ENCODE peak calls at places on chromosomes 11 and 22, in four cellular contexts. One of them, this sample, is unnamed.

GRCh38 chr22:39941661-39942060 is 18.5 kb upstream of the TMA7B start:
- DNase-seq in MCF 10A: no peak
- DNase-seq in pancreas: no peak
- DNase-seq in esophagus muscularis mucosa: no peak
- DNase-seq in this sample: no peak

GRCh38 chr11:107224836-107225235 is 206.6 kb upstream of the GUCY1A2 start:
- DNase-seq in pancreas: no peak
- DNase-seq in MCF 10A: no peak
- DNase-seq in esophagus muscularis mucosa: no peak
- DNase-seq in this sample: peak

GRCh38 chr11:74702383-74703007 is 28.7 kb downstream of the CHRDL2 start:
- DNase-seq in esophagus muscularis mucosa: no peak
- DNase-seq in pancreas: peak
- DNase-seq in MCF 10A: peak
- DNase-seq in this sample: peak

GRCh38 chr22:37566329-37566837 is 6.1 kb downstream of the CDC42EP1 start:
- DNase-seq in pancreas: no peak
- DNase-seq in MCF 10A: no peak
- DNase-seq in esophagus muscularis mucosa: no peak
- DNase-seq in this sample: no peak

GRCh38 chr11:87473174-87473573 is 435.4 kb downstream of the TMEM135 start:
- DNase-seq in esophagus muscularis mucosa: peak
- DNase-seq in MCF 10A: peak
- DNase-seq in pancreas: no peak
- DNase-seq in this sample: no peak

GRCh38 chr11:131423715-131424114 is 53.3 kb downstream of the NTM start:
- DNase-seq in esophagus muscularis mucosa: no peak
- DNase-seq in pancreas: no peak
- DNase-seq in MCF 10A: no peak
- DNase-seq in this sample: no peak

GRCh38 chr11:111378773-111379499 is at the start of gene POU2AF1:
- DNase-seq in MCF 10A: peak
- DNase-seq in esophagus muscularis mucosa: no peak
- DNase-seq in pancreas: no peak
- DNase-seq in this sample: no peak

GRCh38 chr22:23533328-23533762 is 46.7 kb downstream of the IGLL1 start:
- DNase-seq in MCF 10A: peak
- DNase-seq in pancreas: no peak
- DNase-seq in esophagus muscularis mucosa: no peak
- DNase-seq in this sample: no peak

GRCh38 chr11:134386945-134387344 is 25.1 kb downstream of the B3GAT1 start:
- DNase-seq in pancreas: no peak
- DNase-seq in MCF 10A: no peak
- DNase-seq in esophagus muscularis mucosa: no peak
- DNase-seq in this sample: no peak

GRCh38 chr11:19200410-19201201 is 1.2 kb downstream of the CSRP3 start:
- DNase-seq in MCF 10A: peak
- DNase-seq in esophagus muscularis mucosa: no peak
- DNase-seq in pancreas: no peak
- DNase-seq in this sample: no peak

GRCh38 chr11:86958259-86958658 is 3.1 kb upstream of the FZD4 start:
- DNase-seq in esophagus muscularis mucosa: no peak
- DNase-seq in pancreas: no peak
- DNase-seq in MCF 10A: no peak
- DNase-seq in this sample: no peak

GRCh38 chr11:35554491-35555237 is 29.2 kb upstream of the PAMR1 start:
- DNase-seq in esophagus muscularis mucosa: peak
- DNase-seq in pancreas: no peak
- DNase-seq in MCF 10A: no peak
- DNase-seq in this sample: no peak
- TF ChIP-seq CTCF in esophagus muscularis mucosa: no peak
- TF ChIP-seq CTCF in pancreas: no peak
- TF ChIP-seq CTCF in MCF 10A: no peak
- TF ChIP-seq CTCF in this sample: no peak

GRCh38 chr11:76551400-76551799 is 106.6 kb downstream of the EMSY start:
- DNase-seq in esophagus muscularis mucosa: no peak
- DNase-seq in pancreas: no peak
- DNase-seq in MCF 10A: peak
- DNase-seq in this sample: no peak
- TF ChIP-seq CTCF in esophagus muscularis mucosa: no peak
- TF ChIP-seq CTCF in pancreas: no peak
- TF ChIP-seq CTCF in MCF 10A: peak
- TF ChIP-seq CTCF in this sample: peak

GRCh38 chr11:88655163-88655562 is 317.6 kb upstream of the CTSC start:
- DNase-seq in MCF 10A: no peak
- DNase-seq in esophagus muscularis mucosa: no peak
- DNase-seq in pancreas: no peak
- DNase-seq in this sample: no peak
- TF ChIP-seq CTCF in MCF 10A: no peak
- TF ChIP-seq CTCF in esophagus muscularis mucosa: no peak
- TF ChIP-seq CTCF in pancreas: no peak
- TF ChIP-seq CTCF in this sample: no peak

DNA sequence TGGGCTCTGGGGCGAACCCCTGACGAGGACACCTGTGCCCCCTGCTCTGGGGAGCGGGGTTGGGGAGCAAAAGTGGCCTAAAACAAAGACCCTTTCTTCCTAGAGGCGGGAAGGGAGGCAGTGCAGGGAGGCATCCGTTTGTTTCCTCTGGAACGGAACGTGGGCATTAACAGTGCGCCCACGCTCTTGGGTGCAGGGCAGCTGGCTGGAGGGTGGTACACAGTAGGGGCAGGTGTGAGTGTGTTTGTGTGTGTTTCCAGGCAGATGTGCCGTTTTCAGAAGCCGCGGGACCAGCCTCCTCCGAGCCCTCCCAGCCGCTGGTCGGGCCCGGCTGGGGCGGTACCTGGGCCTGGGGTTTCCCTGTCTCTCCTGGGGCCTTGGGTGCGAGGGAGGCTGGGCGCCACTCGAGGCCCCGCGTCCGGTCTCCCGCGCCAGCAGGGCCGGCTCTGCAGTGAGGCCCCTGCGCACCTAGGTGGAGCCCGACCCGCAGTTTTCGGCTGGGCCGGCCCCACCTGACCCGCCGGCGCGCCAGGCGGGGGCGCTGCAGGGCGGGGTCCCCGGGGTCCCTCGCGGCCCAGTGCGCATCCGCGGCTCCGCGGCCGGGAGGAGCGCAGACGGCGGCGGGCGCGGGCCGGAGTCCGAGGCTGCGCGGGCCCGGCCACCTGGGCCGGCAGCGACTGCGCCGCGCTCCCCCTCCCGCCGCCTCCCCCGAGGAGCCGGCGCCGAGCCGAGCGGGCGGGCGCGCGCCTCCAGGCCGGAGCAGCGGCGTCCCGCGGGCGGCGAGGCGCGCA is 1252.7 kb downstream of the BRD1 start:
- DNase-seq in MCF 10A: no peak
- DNase-seq in pancreas: peak
- DNase-seq in esophagus muscularis mucosa: no peak
- DNase-seq in this sample: no peak
- TF ChIP-seq CTCF in MCF 10A: no peak
- TF ChIP-seq CTCF in pancreas: peak
- TF ChIP-seq CTCF in esophagus muscularis mucosa: no peak
- TF ChIP-seq CTCF in this sample: peak

GRCh38 chr22:17007257-17007656 is 765 bp downstream of the GAB4 start:
- DNase-seq in esophagus muscularis mucosa: no peak
- DNase-seq in pancreas: no peak
- DNase-seq in MCF 10A: no peak
- DNase-seq in this sample: no peak
- TF ChIP-seq CTCF in esophagus muscularis mucosa: no peak
- TF ChIP-seq CTCF in pancreas: no peak
- TF ChIP-seq CTCF in MCF 10A: no peak
- TF ChIP-seq CTCF in this sample: no peak